ENCODE peak calls at places on chromosomes 4 and X, in six cellular contexts. One of them, this sample, is unnamed.

GRCh38 chr4:110527156-110527555 is 51.2 kb downstream of the ENPEP start:
- DNase-seq in Right ventricle myocardium superior: no peak
- DNase-seq in GM12891: no peak
- DNase-seq in mucosa of descending colon: no peak
- DNase-seq in GM13976: no peak
- DNase-seq in activated CD8-positive, alpha-beta memory T cell treated with anti-CD3 and anti-CD28 coated beads, Interleukin-2, amount 50 U/mL, for 4 hours: no peak
- DNase-seq in this sample: no peak

GRCh38 chr4:41145571-41146078 is 68.7 kb downstream of the APBB2 start:
- DNase-seq in Right ventricle myocardium superior: no peak
- DNase-seq in GM12891: no peak
- DNase-seq in mucosa of descending colon: no peak
- DNase-seq in GM13976: no peak
- DNase-seq in activated CD8-positive, alpha-beta memory T cell treated with anti-CD3 and anti-CD28 coated beads, Interleukin-2, amount 50 U/mL, for 4 hours: no peak
- DNase-seq in this sample: no peak

GRCh38 chrX:67545772-67546495 is 2.1 kb downstream of the AR start:
- DNase-seq in Right ventricle myocardium superior: peak
- DNase-seq in GM12891: no peak
- DNase-seq in mucosa of descending colon: peak
- DNase-seq in GM13976: peak
- DNase-seq in activated CD8-positive, alpha-beta memory T cell treated with anti-CD3 and anti-CD28 coated beads, Interleukin-2, amount 50 U/mL, for 4 hours: no peak
- DNase-seq in this sample: no peak

GRCh38 chr4:145307120-145307519 is 126.7 kb upstream of the OTUD4 start:
- DNase-seq in Right ventricle myocardium superior: no peak
- DNase-seq in GM12891: no peak
- DNase-seq in mucosa of descending colon: no peak
- DNase-seq in GM13976: no peak
- DNase-seq in activated CD8-positive, alpha-beta memory T cell treated with anti-CD3 and anti-CD28 coated beads, Interleukin-2, amount 50 U/mL, for 4 hours: no peak
- DNase-seq in this sample: no peak

GRCh38 chr4:8401665-8402064 is 38.9 kb downstream of the ACOX3 start:
- DNase-seq in Right ventricle myocardium superior: no peak
- DNase-seq in GM12891: no peak
- DNase-seq in mucosa of descending colon: no peak
- DNase-seq in GM13976: no peak
- DNase-seq in activated CD8-positive, alpha-beta memory T cell treated with anti-CD3 and anti-CD28 coated beads, Interleukin-2, amount 50 U/mL, for 4 hours: no peak
- DNase-seq in this sample: peak

GRCh38 chr4:118834070-118834469 is 1.9 kb downstream of the SEC24D start:
- DNase-seq in Right ventricle myocardium superior: no peak
- DNase-seq in GM12891: no peak
- DNase-seq in mucosa of descending colon: no peak
- DNase-seq in GM13976: no peak
- DNase-seq in activated CD8-positive, alpha-beta memory T cell treated with anti-CD3 and anti-CD28 coated beads, Interleukin-2, amount 50 U/mL, for 4 hours: no peak
- DNase-seq in this sample: no peak

GRCh38 chr4:70915048-70915815 is 13.1 kb downstream of the MOB1B start:
- DNase-seq in Right ventricle myocardium superior: no peak
- DNase-seq in GM12891: no peak
- DNase-seq in mucosa of descending colon: no peak
- DNase-seq in GM13976: no peak
- DNase-seq in activated CD8-positive, alpha-beta memory T cell treated with anti-CD3 and anti-CD28 coated beads, Interleukin-2, amount 50 U/mL, for 4 hours: no peak
- DNase-seq in this sample: no peak

GRCh38 chrX:38636949-38637819 is 75.8 kb downstream of the TSPAN7 start:
- DNase-seq in Right ventricle myocardium superior: no peak
- DNase-seq in GM12891: no peak
- DNase-seq in mucosa of descending colon: no peak
- DNase-seq in GM13976: no peak
- DNase-seq in activated CD8-positive, alpha-beta memory T cell treated with anti-CD3 and anti-CD28 coated beads, Interleukin-2, amount 50 U/mL, for 4 hours: no peak
- DNase-seq in this sample: no peak

GRCh38 chrX:56813318-56813837 is 84.3 kb downstream of the NBDY start:
- DNase-seq in Right ventricle myocardium superior: no peak
- DNase-seq in GM12891: no peak
- DNase-seq in mucosa of descending colon: peak
- DNase-seq in GM13976: peak
- DNase-seq in activated CD8-positive, alpha-beta memory T cell treated with anti-CD3 and anti-CD28 coated beads, Interleukin-2, amount 50 U/mL, for 4 hours: peak
- DNase-seq in this sample: no peak

GRCh38 chr4:103150677-103151076 is 47.5 kb downstream of the CENPE start:
- DNase-seq in Right ventricle myocardium superior: no peak
- DNase-seq in GM12891: no peak
- DNase-seq in mucosa of descending colon: no peak
- DNase-seq in GM13976: no peak
- DNase-seq in activated CD8-positive, alpha-beta memory T cell treated with anti-CD3 and anti-CD28 coated beads, Interleukin-2, amount 50 U/mL, for 4 hours: no peak
- DNase-seq in this sample: no peak

GRCh38 chr4:156763511-156763910 is 208.1 kb downstream of the PDGFC start:
- DNase-seq in Right ventricle myocardium superior: no peak
- DNase-seq in GM12891: no peak
- DNase-seq in mucosa of descending colon: no peak
- DNase-seq in GM13976: no peak
- DNase-seq in activated CD8-positive, alpha-beta memory T cell treated with anti-CD3 and anti-CD28 coated beads, Interleukin-2, amount 50 U/mL, for 4 hours: no peak
- DNase-seq in this sample: no peak

GRCh38 chrX:58044130-58044529 is 133.9 kb upstream of the ZXDA start:
- DNase-seq in Right ventricle myocardium superior: no peak
- DNase-seq in GM12891: no peak
- DNase-seq in mucosa of descending colon: no peak
- DNase-seq in GM13976: no peak
- DNase-seq in activated CD8-positive, alpha-beta memory T cell treated with anti-CD3 and anti-CD28 coated beads, Interleukin-2, amount 50 U/mL, for 4 hours: no peak
- DNase-seq in this sample: no peak

GRCh38 chr4:163613375-163613774 is 118.9 kb downstream of the TMA16 start:
- DNase-seq in Right ventricle myocardium superior: no peak
- DNase-seq in GM12891: no peak
- DNase-seq in mucosa of descending colon: no peak
- DNase-seq in GM13976: no peak
- DNase-seq in activated CD8-positive, alpha-beta memory T cell treated with anti-CD3 and anti-CD28 coated beads, Interleukin-2, amount 50 U/mL, for 4 hours: no peak
- DNase-seq in this sample: no peak

GRCh38 chrX:53320543-53321215 is 39.3 kb upstream of the IQSEC2 start:
- DNase-seq in Right ventricle myocardium superior: peak
- DNase-seq in GM12891: no peak
- DNase-seq in mucosa of descending colon: no peak
- DNase-seq in GM13976: peak
- DNase-seq in activated CD8-positive, alpha-beta memory T cell treated with anti-CD3 and anti-CD28 coated beads, Interleukin-2, amount 50 U/mL, for 4 hours: peak
- DNase-seq in this sample: no peak

GRCh38 chr4:2795558-2796260 is 2.8 kb downstream of the SH3BP2 start:
- DNase-seq in Right ventricle myocardium superior: peak
- DNase-seq in GM12891: no peak
- DNase-seq in mucosa of descending colon: peak
- DNase-seq in GM13976: no peak
- DNase-seq in activated CD8-positive, alpha-beta memory T cell treated with anti-CD3 and anti-CD28 coated beads, Interleukin-2, amount 50 U/mL, for 4 hours: peak
- DNase-seq in this sample: no peak

GRCh38 chr4:15989431-15989830 is 26.5 kb upstream of the FGFBP2 start:
- DNase-seq in Right ventricle myocardium superior: no peak
- DNase-seq in GM12891: no peak
- DNase-seq in mucosa of descending colon: no peak
- DNase-seq in GM13976: no peak
- DNase-seq in activated CD8-positive, alpha-beta memory T cell treated with anti-CD3 and anti-CD28 coated beads, Interleukin-2, amount 50 U/mL, for 4 hours: no peak
- DNase-seq in this sample: no peak

GRCh38 chrX:24204331-24204730 is 54.8 kb downstream of the ZFX start:
- DNase-seq in Right ventricle myocardium superior: no peak
- DNase-seq in GM12891: no peak
- DNase-seq in mucosa of descending colon: no peak
- DNase-seq in GM13976: no peak
- DNase-seq in activated CD8-positive, alpha-beta memory T cell treated with anti-CD3 and anti-CD28 coated beads, Interleukin-2, amount 50 U/mL, for 4 hours: no peak
- DNase-seq in this sample: no peak

GRCh38 chr4:151671541-151672059 is 89.2 kb downstream of the GATB start:
- DNase-seq in Right ventricle myocardium superior: no peak
- DNase-seq in GM12891: no peak
- DNase-seq in mucosa of descending colon: no peak
- DNase-seq in GM13976: no peak
- DNase-seq in activated CD8-positive, alpha-beta memory T cell treated with anti-CD3 and anti-CD28 coated beads, Interleukin-2, amount 50 U/mL, for 4 hours: no peak
- DNase-seq in this sample: no peak

GRCh38 chr4:109921384-109921808 is 8.7 kb downstream of the EGF start:
- DNase-seq in Right ventricle myocardium superior: no peak
- DNase-seq in GM12891: no peak
- DNase-seq in mucosa of descending colon: no peak
- DNase-seq in GM13976: no peak
- DNase-seq in activated CD8-positive, alpha-beta memory T cell treated with anti-CD3 and anti-CD28 coated beads, Interleukin-2, amount 50 U/mL, for 4 hours: no peak
- DNase-seq in this sample: no peak

GRCh38 chr4:172900880-172901279 is 267.7 kb upstream of the GALNT7 start:
- DNase-seq in Right ventricle myocardium superior: no peak
- DNase-seq in GM12891: no peak
- DNase-seq in mucosa of descending colon: no peak
- DNase-seq in GM13976: no peak
- DNase-seq in activated CD8-positive, alpha-beta memory T cell treated with anti-CD3 and anti-CD28 coated beads, Interleukin-2, amount 50 U/mL, for 4 hours: no peak
- DNase-seq in this sample: no peak

GRCh38 chr4:107855723-107856122 is 31.0 kb downstream of the SGMS2 start:
- DNase-seq in Right ventricle myocardium superior: no peak
- DNase-seq in GM12891: no peak
- DNase-seq in mucosa of descending colon: no peak
- DNase-seq in GM13976: no peak
- DNase-seq in activated CD8-positive, alpha-beta memory T cell treated with anti-CD3 and anti-CD28 coated beads, Interleukin-2, amount 50 U/mL, for 4 hours: no peak
- DNase-seq in this sample: no peak

GRCh38 chr4:153464068-153464467 is 2.1 kb upstream of the TMEM131L start:
- DNase-seq in Right ventricle myocardium superior: no peak
- DNase-seq in GM12891: no peak
- DNase-seq in mucosa of descending colon: no peak
- DNase-seq in GM13976: no peak
- DNase-seq in activated CD8-positive, alpha-beta memory T cell treated with anti-CD3 and anti-CD28 coated beads, Interleukin-2, amount 50 U/mL, for 4 hours: no peak
- DNase-seq in this sample: no peak

GRCh38 chr4:122481766-122482405 is 25.4 kb upstream of the IL2 start:
- DNase-seq in Right ventricle myocardium superior: no peak
- DNase-seq in GM12891: no peak
- DNase-seq in mucosa of descending colon: no peak
- DNase-seq in GM13976: no peak
- DNase-seq in activated CD8-positive, alpha-beta memory T cell treated with anti-CD3 and anti-CD28 coated beads, Interleukin-2, amount 50 U/mL, for 4 hours: no peak
- DNase-seq in this sample: no peak

GRCh38 chr4:55251896-55252295 is 94.1 kb upstream of the SRD5A3 start:
- DNase-seq in Right ventricle myocardium superior: no peak
- DNase-seq in GM12891: no peak
- DNase-seq in mucosa of descending colon: no peak
- DNase-seq in GM13976: no peak
- DNase-seq in activated CD8-positive, alpha-beta memory T cell treated with anti-CD3 and anti-CD28 coated beads, Interleukin-2, amount 50 U/mL, for 4 hours: no peak
- DNase-seq in this sample: no peak

GRCh38 chr4:168731706-168732414 is 235.0 kb downstream of the PALLD start:
- DNase-seq in Right ventricle myocardium superior: no peak
- DNase-seq in GM12891: no peak
- DNase-seq in mucosa of descending colon: no peak
- DNase-seq in GM13976: no peak
- DNase-seq in activated CD8-positive, alpha-beta memory T cell treated with anti-CD3 and anti-CD28 coated beads, Interleukin-2, amount 50 U/mL, for 4 hours: no peak
- DNase-seq in this sample: no peak

GRCh38 chrX:77003956-77004355 is 443.2 kb upstream of the FGF16 start:
- DNase-seq in Right ventricle myocardium superior: no peak
- DNase-seq in GM12891: no peak
- DNase-seq in mucosa of descending colon: no peak
- DNase-seq in GM13976: no peak
- DNase-seq in activated CD8-positive, alpha-beta memory T cell treated with anti-CD3 and anti-CD28 coated beads, Interleukin-2, amount 50 U/mL, for 4 hours: no peak
- DNase-seq in this sample: no peak

GRCh38 chrX:14864626-14865025 is 8.2 kb downstream of the FANCB start:
- DNase-seq in Right ventricle myocardium superior: no peak
- DNase-seq in GM12891: no peak
- DNase-seq in mucosa of descending colon: no peak
- DNase-seq in GM13976: no peak
- DNase-seq in activated CD8-positive, alpha-beta memory T cell treated with anti-CD3 and anti-CD28 coated beads, Interleukin-2, amount 50 U/mL, for 4 hours: no peak
- DNase-seq in this sample: no peak

GRCh38 chr4:11427201-11427996 is 1.3 kb downstream of the HS3ST1 start:
- DNase-seq in Right ventricle myocardium superior: peak
- DNase-seq in GM12891: no peak
- DNase-seq in mucosa of descending colon: no peak
- DNase-seq in GM13976: peak
- DNase-seq in activated CD8-positive, alpha-beta memory T cell treated with anti-CD3 and anti-CD28 coated beads, Interleukin-2, amount 50 U/mL, for 4 hours: no peak
- DNase-seq in this sample: no peak

GRCh38 chr4:181143241-181143854 is 1099.9 kb upstream of the TENM3 start:
- DNase-seq in Right ventricle myocardium superior: peak
- DNase-seq in GM12891: peak
- DNase-seq in mucosa of descending colon: peak
- DNase-seq in GM13976: peak
- DNase-seq in activated CD8-positive, alpha-beta memory T cell treated with anti-CD3 and anti-CD28 coated beads, Interleukin-2, amount 50 U/mL, for 4 hours: peak
- DNase-seq in this sample: peak

GRCh38 chrX:107825698-107826285 is at the start of gene MID2:
- DNase-seq in Right ventricle myocardium superior: peak
- DNase-seq in GM12891: peak
- DNase-seq in mucosa of descending colon: peak
- DNase-seq in GM13976: peak
- DNase-seq in activated CD8-positive, alpha-beta memory T cell treated with anti-CD3 and anti-CD28 coated beads, Interleukin-2, amount 50 U/mL, for 4 hours: peak
- DNase-seq in this sample: peak

GRCh38 chr4:41319553-41319952 is 62.8 kb downstream of the UCHL1 start:
- DNase-seq in Right ventricle myocardium superior: no peak
- DNase-seq in GM12891: no peak
- DNase-seq in mucosa of descending colon: no peak
- DNase-seq in GM13976: no peak
- DNase-seq in activated CD8-positive, alpha-beta memory T cell treated with anti-CD3 and anti-CD28 coated beads, Interleukin-2, amount 50 U/mL, for 4 hours: no peak
- DNase-seq in this sample: no peak

GRCh38 chr4:5955201-5955821 is 62.4 kb upstream of the CRMP1 start:
- DNase-seq in Right ventricle myocardium superior: no peak
- DNase-seq in GM12891: no peak
- DNase-seq in mucosa of descending colon: no peak
- DNase-seq in GM13976: no peak
- DNase-seq in activated CD8-positive, alpha-beta memory T cell treated with anti-CD3 and anti-CD28 coated beads, Interleukin-2, amount 50 U/mL, for 4 hours: no peak
- DNase-seq in this sample: no peak

GRCh38 chr4:88573995-88574394 is 18.3 kb upstream of the HERC3 start:
- DNase-seq in Right ventricle myocardium superior: no peak
- DNase-seq in GM12891: no peak
- DNase-seq in mucosa of descending colon: no peak
- DNase-seq in GM13976: no peak
- DNase-seq in activated CD8-positive, alpha-beta memory T cell treated with anti-CD3 and anti-CD28 coated beads, Interleukin-2, amount 50 U/mL, for 4 hours: no peak
- DNase-seq in this sample: no peak

GRCh38 chr4:2722033-2722432 is 34.1 kb downstream of the TNIP2 start:
- DNase-seq in Right ventricle myocardium superior: no peak
- DNase-seq in GM12891: no peak
- DNase-seq in mucosa of descending colon: no peak
- DNase-seq in GM13976: no peak
- DNase-seq in activated CD8-positive, alpha-beta memory T cell treated with anti-CD3 and anti-CD28 coated beads, Interleukin-2, amount 50 U/mL, for 4 hours: no peak
- DNase-seq in this sample: no peak

GRCh38 chr4:87819281-87819919 is 13.4 kb upstream of the MEPE start:
- DNase-seq in Right ventricle myocardium superior: no peak
- DNase-seq in GM12891: no peak
- DNase-seq in mucosa of descending colon: no peak
- DNase-seq in GM13976: no peak
- DNase-seq in activated CD8-positive, alpha-beta memory T cell treated with anti-CD3 and anti-CD28 coated beads, Interleukin-2, amount 50 U/mL, for 4 hours: no peak
- DNase-seq in this sample: no peak